ENCODE peak calls at places on chromosome 2, in six cellular contexts. One of them, this sample, is unnamed.

GRCh38 chr2:33583194-33583938 is 15.7 kb downstream of the FAM98A start:
- DNase-seq in activated CD4-positive, alpha-beta T cell treated with anti-CD3 and anti-CD28 coated beads for 48 hours: peak
- DNase-seq in lower lobe of right lung: no peak
- DNase-seq in endodermal cell: peak
- DNase-seq in ovary: no peak
- DNase-seq in NCI-H510A treated with DMSO at 0.1 percent for 48 hours: no peak
- DNase-seq in this sample: no peak

GRCh38 chr2:201882353-201883095 is 76.2 kb downstream of the CDK15 start:
- DNase-seq in activated CD4-positive, alpha-beta T cell treated with anti-CD3 and anti-CD28 coated beads for 48 hours: peak
- DNase-seq in ovary: no peak
- DNase-seq in endodermal cell: no peak
- DNase-seq in lower lobe of right lung: no peak
- DNase-seq in NCI-H510A treated with DMSO at 0.1 percent for 48 hours: no peak
- DNase-seq in this sample: no peak

GRCh38 chr2:206045251-206045650 is 40.7 kb downstream of the INO80D start:
- DNase-seq in lower lobe of right lung: no peak
- DNase-seq in ovary: no peak
- DNase-seq in endodermal cell: no peak
- DNase-seq in NCI-H510A treated with DMSO at 0.1 percent for 48 hours: no peak
- DNase-seq in activated CD4-positive, alpha-beta T cell treated with anti-CD3 and anti-CD28 coated beads for 48 hours: no peak
- DNase-seq in this sample: no peak

GRCh38 chr2:233416199-233416598 is 61.9 kb downstream of the DGKD start:
- DNase-seq in NCI-H510A treated with DMSO at 0.1 percent for 48 hours: no peak
- DNase-seq in activated CD4-positive, alpha-beta T cell treated with anti-CD3 and anti-CD28 coated beads for 48 hours: no peak
- DNase-seq in endodermal cell: no peak
- DNase-seq in ovary: no peak
- DNase-seq in lower lobe of right lung: no peak
- DNase-seq in this sample: no peak

GRCh38 chr2:66569321-66569851 is 134.5 kb downstream of the MEIS1 start:
- DNase-seq in lower lobe of right lung: no peak
- DNase-seq in NCI-H510A treated with DMSO at 0.1 percent for 48 hours: no peak
- DNase-seq in ovary: no peak
- DNase-seq in activated CD4-positive, alpha-beta T cell treated with anti-CD3 and anti-CD28 coated beads for 48 hours: no peak
- DNase-seq in endodermal cell: no peak
- DNase-seq in this sample: no peak

GRCh38 chr2:19667085-19667484 is 234.7 kb downstream of the TTC32 start:
- DNase-seq in lower lobe of right lung: no peak
- DNase-seq in ovary: no peak
- DNase-seq in activated CD4-positive, alpha-beta T cell treated with anti-CD3 and anti-CD28 coated beads for 48 hours: no peak
- DNase-seq in NCI-H510A treated with DMSO at 0.1 percent for 48 hours: peak
- DNase-seq in endodermal cell: no peak
- DNase-seq in this sample: no peak

GRCh38 chr2:67974564-67975430 is 88.0 kb downstream of the C1D start:
- DNase-seq in lower lobe of right lung: peak
- DNase-seq in endodermal cell: no peak
- DNase-seq in activated CD4-positive, alpha-beta T cell treated with anti-CD3 and anti-CD28 coated beads for 48 hours: no peak
- DNase-seq in NCI-H510A treated with DMSO at 0.1 percent for 48 hours: no peak
- DNase-seq in ovary: no peak
- DNase-seq in this sample: no peak

GRCh38 chr2:238302751-238303150 is 14.3 kb upstream of the PER2 start:
- DNase-seq in lower lobe of right lung: no peak
- DNase-seq in endodermal cell: no peak
- DNase-seq in activated CD4-positive, alpha-beta T cell treated with anti-CD3 and anti-CD28 coated beads for 48 hours: no peak
- DNase-seq in ovary: no peak
- DNase-seq in NCI-H510A treated with DMSO at 0.1 percent for 48 hours: no peak
- DNase-seq in this sample: peak

GRCh38 chr2:135245055-135245454 is 193.0 kb downstream of the RAB3GAP1 start:
- DNase-seq in endodermal cell: no peak
- DNase-seq in activated CD4-positive, alpha-beta T cell treated with anti-CD3 and anti-CD28 coated beads for 48 hours: peak
- DNase-seq in lower lobe of right lung: no peak
- DNase-seq in ovary: no peak
- DNase-seq in NCI-H510A treated with DMSO at 0.1 percent for 48 hours: peak
- DNase-seq in this sample: no peak

GRCh38 chr2:155372969-155373368 is 674.5 kb downstream of the KCNJ3 start:
- DNase-seq in activated CD4-positive, alpha-beta T cell treated with anti-CD3 and anti-CD28 coated beads for 48 hours: no peak
- DNase-seq in lower lobe of right lung: no peak
- DNase-seq in NCI-H510A treated with DMSO at 0.1 percent for 48 hours: no peak
- DNase-seq in ovary: no peak
- DNase-seq in endodermal cell: no peak
- DNase-seq in this sample: no peak

GRCh38 chr2:235416816-235417499 is 76.9 kb upstream of the AGAP1 start:
- DNase-seq in lower lobe of right lung: peak
- DNase-seq in NCI-H510A treated with DMSO at 0.1 percent for 48 hours: peak
- DNase-seq in ovary: no peak
- DNase-seq in endodermal cell: peak
- DNase-seq in activated CD4-positive, alpha-beta T cell treated with anti-CD3 and anti-CD28 coated beads for 48 hours: no peak
- DNase-seq in this sample: no peak

GRCh38 chr2:164882276-164882675 is 40.7 kb upstream of the COBLL1 start:
- DNase-seq in endodermal cell: no peak
- DNase-seq in NCI-H510A treated with DMSO at 0.1 percent for 48 hours: no peak
- DNase-seq in ovary: peak
- DNase-seq in activated CD4-positive, alpha-beta T cell treated with anti-CD3 and anti-CD28 coated beads for 48 hours: no peak
- DNase-seq in lower lobe of right lung: no peak
- DNase-seq in this sample: no peak